ENCODE peak calls at places on chromosomes 1 and 21, in four cellular contexts. One of them, this sample, is unnamed.

GRCh38 chr1:155026154-155026553 is 7.4 kb downstream of the DCST2 start:
- DNase-seq in heart left ventricle: no peak
- DNase-seq in adrenal gland: no peak
- DNase-seq in tibial artery: no peak
- DNase-seq in this sample: no peak

GRCh38 chr1:32666866-32667566 is 16.0 kb downstream of the RBBP4 start:
- DNase-seq in heart left ventricle: no peak
- DNase-seq in adrenal gland: no peak
- DNase-seq in tibial artery: no peak
- DNase-seq in this sample: no peak

GRCh38 chr1:209618756-209619420 is 33.3 kb downstream of the LAMB3 start:
- DNase-seq in heart left ventricle: peak; percentile 82
- DNase-seq in adrenal gland: no peak
- DNase-seq in tibial artery: no peak
- DNase-seq in this sample: no peak

GRCh38 chr1:160124709-160125478 is 9.3 kb downstream of the ATP1A2 start:
- DNase-seq in heart left ventricle: no peak
- DNase-seq in adrenal gland: peak; percentile 67
- DNase-seq in tibial artery: no peak
- DNase-seq in this sample: no peak

GRCh38 chr1:93014156-93014555 is 52.9 kb upstream of the DIPK1A start:
- DNase-seq in heart left ventricle: no peak
- DNase-seq in adrenal gland: no peak
- DNase-seq in tibial artery: no peak
- DNase-seq in this sample: no peak

GRCh38 chr1:55612988-55613387 is 397.8 kb upstream of the USP24 start:
- DNase-seq in heart left ventricle: no peak
- DNase-seq in adrenal gland: no peak
- DNase-seq in tibial artery: no peak
- DNase-seq in this sample: no peak

GRCh38 chr1:115828101-115829022 is 12.6 kb downstream of the NHLH2 start:
- DNase-seq in heart left ventricle: peak; percentile 40
- DNase-seq in adrenal gland: no peak
- DNase-seq in tibial artery: no peak
- DNase-seq in this sample: no peak

GRCh38 chr1:196464545-196464944 is 143.7 kb downstream of the KCNT2 start:
- DNase-seq in heart left ventricle: no peak
- DNase-seq in adrenal gland: no peak
- DNase-seq in tibial artery: no peak
- DNase-seq in this sample: no peak

GRCh38 chr1:6832789-6833188 is 47.5 kb downstream of the CAMTA1 start:
- DNase-seq in heart left ventricle: no peak
- DNase-seq in adrenal gland: no peak
- DNase-seq in tibial artery: no peak
- DNase-seq in this sample: no peak

GRCh38 chr1:28530456-28530855 is 22.4 kb upstream of the TRNAU1AP start:
- DNase-seq in heart left ventricle: no peak
- DNase-seq in adrenal gland: no peak
- DNase-seq in tibial artery: no peak
- DNase-seq in this sample: no peak

GRCh38 chr1:155173478-155174333 is at the start of gene TRIM46:
- DNase-seq in heart left ventricle: no peak
- DNase-seq in adrenal gland: no peak
- DNase-seq in tibial artery: peak; percentile 70
- DNase-seq in this sample: peak; percentile 13

GRCh38 chr1:187985897-187986654 is 1157.3 kb downstream of the PLA2G4A start:
- DNase-seq in heart left ventricle: no peak
- DNase-seq in adrenal gland: no peak
- DNase-seq in tibial artery: no peak
- DNase-seq in this sample: no peak

GRCh38 chr1:219959540-219960208 is 31.3 kb upstream of the SLC30A10 start:
- DNase-seq in heart left ventricle: no peak
- DNase-seq in adrenal gland: no peak
- DNase-seq in tibial artery: no peak
- DNase-seq in this sample: no peak

GRCh38 chr1:209808059-209808494 is 2.1 kb upstream of the IRF6 start:
- DNase-seq in heart left ventricle: peak; percentile 85
- DNase-seq in adrenal gland: peak; percentile 94
- DNase-seq in tibial artery: no peak
- DNase-seq in this sample: no peak

GRCh38 chr21:33109574-33110339 is 39.8 kb downstream of the OLIG1 start:
- DNase-seq in heart left ventricle: no peak
- DNase-seq in adrenal gland: no peak
- DNase-seq in tibial artery: no peak
- DNase-seq in this sample: no peak

GRCh38 chr21:28636988-28637691 is 355.5 kb downstream of the LTN1 start:
- DNase-seq in heart left ventricle: no peak
- DNase-seq in adrenal gland: no peak
- DNase-seq in tibial artery: no peak
- DNase-seq in this sample: no peak

GRCh38 chr1:94528271-94528670 is 13.3 kb downstream of the F3 start:
- DNase-seq in heart left ventricle: no peak
- DNase-seq in adrenal gland: no peak
- DNase-seq in tibial artery: no peak
- DNase-seq in this sample: no peak
- TF ChIP-seq CTCF in heart left ventricle: no peak
- TF ChIP-seq CTCF in adrenal gland: no peak
- TF ChIP-seq CTCF in tibial artery: no peak
- TF ChIP-seq CTCF in this sample: no peak

DNA sequence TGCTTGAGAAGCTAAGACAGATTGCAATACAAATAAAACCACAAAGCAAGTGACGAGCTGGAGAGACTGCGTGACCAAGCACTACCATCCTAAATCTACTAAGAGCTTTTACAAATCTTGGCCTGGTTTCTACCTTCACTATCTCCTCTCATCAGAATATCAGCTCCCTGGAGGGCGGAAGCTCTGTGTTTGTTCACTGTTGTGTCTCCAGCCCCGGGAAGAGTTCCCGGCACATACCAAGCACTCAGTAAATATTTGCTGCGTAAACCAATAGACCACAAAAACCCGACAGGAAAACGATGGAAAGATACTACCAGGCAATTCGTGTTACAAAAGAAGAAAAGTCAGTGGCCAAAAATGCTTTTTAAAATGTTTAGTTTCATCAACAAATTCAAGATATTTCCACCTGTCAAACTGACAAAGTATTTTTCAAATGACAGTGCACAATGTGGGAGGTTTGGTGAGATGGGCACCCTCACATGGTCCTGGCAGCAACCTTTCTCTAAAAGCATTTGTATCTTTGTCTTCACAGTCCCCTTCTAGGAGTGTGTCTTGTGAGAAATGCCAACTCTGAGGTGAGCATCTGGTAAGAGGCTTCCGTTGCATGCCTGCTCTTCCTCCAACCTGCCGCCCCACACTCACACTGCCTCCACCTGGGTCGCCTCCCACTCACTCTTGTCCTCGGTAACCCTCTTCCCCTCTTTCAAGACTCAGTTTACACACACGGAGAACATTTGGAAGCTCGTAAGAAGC is 34.7 kb downstream of the SLC1A7 start:
- DNase-seq in heart left ventricle: no peak
- DNase-seq in adrenal gland: no peak
- DNase-seq in tibial artery: no peak
- DNase-seq in this sample: no peak
- TF ChIP-seq CTCF in heart left ventricle: no peak
- TF ChIP-seq CTCF in adrenal gland: no peak
- TF ChIP-seq CTCF in tibial artery: no peak
- TF ChIP-seq CTCF in this sample: no peak

GRCh38 chr1:70112838-70113237 is 92.5 kb downstream of the LRRC40 start:
- DNase-seq in heart left ventricle: no peak
- DNase-seq in adrenal gland: no peak
- DNase-seq in tibial artery: no peak
- DNase-seq in this sample: no peak
- TF ChIP-seq CTCF in heart left ventricle: no peak
- TF ChIP-seq CTCF in adrenal gland: no peak
- TF ChIP-seq CTCF in tibial artery: no peak
- TF ChIP-seq CTCF in this sample: no peak

GRCh38 chr21:44875341-44875740 is 1.9 kb upstream of the PTTG1IP start:
- DNase-seq in heart left ventricle: peak; percentile 25
- DNase-seq in adrenal gland: no peak
- DNase-seq in tibial artery: no peak
- DNase-seq in this sample: no peak
- TF ChIP-seq CTCF in heart left ventricle: no peak
- TF ChIP-seq CTCF in adrenal gland: no peak
- TF ChIP-seq CTCF in tibial artery: peak; percentile 11
- TF ChIP-seq CTCF in this sample: no peak